ENCODE peak calls at places on chromosomes 11 and 22, in eight cellular contexts. G is germinal center, V is NCI-H345, H is fibroblast of lung, R is lung microvascular endothelial cell, U is bronchial epithelial cell, D is NCI-H187 treated with DMSO at 0.1 percent for 48 hours, P is anterior cingulate cortex. K is an unnamed sample.

GRCh38 chr11:133824593-133824992 is 20.7 kb downstream of the SPATA19 start:
- DNase-seq in G (no peak), V (no peak), H (no peak), R (no peak), U (no peak), D (no peak), P (no peak), K (no peak)

GRCh38 chr11:112555491-112556364 is 295.1 kb upstream of the PLET1 start:
- DNase-seq in G (peak), V (peak), H (peak), R (peak), U (peak), D (no peak), P (peak), K (no peak)

GRCh38 chr11:30960387-30960992 is 374.3 kb upstream of the MPPED2 start:
- DNase-seq in G (no peak), V (peak), H (peak), R (peak), U (peak), D (no peak), P (no peak), K (peak)

GRCh38 chr22:46114518-46115387 is 35.6 kb upstream of the PPARA start:
- DNase-seq in G (no peak), V (no peak), H (no peak), R (no peak), U (no peak), D (no peak), P (no peak), K (no peak)

GRCh38 chr22:42066133-42066761 is 4.4 kb downstream of the NAGA start:
- DNase-seq in G (no peak), V (no peak), H (no peak), R (no peak), U (no peak), D (no peak), P (no peak), K (no peak)

GRCh38 chr11:98711011-98711410 is 309.7 kb upstream of the CNTN5 start:
- DNase-seq in G (no peak), V (no peak), H (peak), R (no peak), U (no peak), D (no peak), P (no peak), K (no peak)

GRCh38 chr11:33402066-33402465 is 144.9 kb downstream of the HIPK3 start:
- DNase-seq in G (peak), V (no peak), H (no peak), R (peak), U (no peak), D (peak), P (no peak), K (no peak)

GRCh38 chr11:73996161-73996747 is 12.6 kb downstream of the UCP3 start:
- DNase-seq in G (no peak), V (peak), H (no peak), R (no peak), U (no peak), D (no peak), P (no peak), K (no peak)

GRCh38 chr11:130121430-130121978 is 38.1 kb upstream of the ST14 start:
- DNase-seq in G (no peak), V (no peak), H (peak), R (peak), U (peak), D (no peak), P (no peak), K (no peak)

GRCh38 chr11:125287467-125288232 is 123.1 kb downstream of the PKNOX2 start:
- DNase-seq in G (no peak), V (no peak), H (peak), R (peak), U (no peak), D (no peak), P (no peak), K (no peak)

GRCh38 chr11:44788536-44789227 is 61.9 kb downstream of the TSPAN18 start:
- DNase-seq in G (no peak), V (no peak), H (peak), R (peak), U (no peak), D (no peak), P (no peak), K (no peak)

GRCh38 chr22:44951510-44951816 is 58.3 kb downstream of the PHF21B start:
- DNase-seq in G (no peak), V (no peak), H (no peak), R (no peak), U (no peak), D (no peak), P (no peak), K (no peak)

K was measured in NCI-H2081 treated with DMSO at 0.1 percent for 48 hours.